ENCODE peak calls at places on chromosomes 16 and 17, in four cellular contexts. N is A549, E is dorsolateral prefrontal cortex, S is fibroblast of villous mesenchyme. L is an unnamed sample.

GRCh38 chr17:12512712-12513355 is 152.9 kb upstream of the MYOCD start:
- DNase-seq in N (no peak), E (no peak), S (peak), L (no peak)

GRCh38 chr17:63930951-63931575 is 1.1 kb downstream of the CD79B start:
- DNase-seq in N (no peak), E (no peak), S (no peak), L (peak)

GRCh38 chr16:30473231-30474061 is 904 bp downstream of the ITGAL start:
- DNase-seq in N (no peak), E (no peak), S (no peak), L (peak)

GRCh38 chr17:63246344-63246743 is 199.8 kb downstream of the CYB561 start:
- DNase-seq in N (no peak), E (no peak), S (peak), L (no peak)

GRCh38 chr17:68489919-68490318 is 22.3 kb upstream of the PRKAR1A start:
- DNase-seq in N (no peak), E (no peak), S (no peak), L (no peak)

GRCh38 chr17:76076100-76076764 is 1.7 kb downstream of the GALR2 start:
- DNase-seq in N (no peak), E (no peak), S (no peak), L (no peak)

GRCh38 chr17:49573510-49574282 is 2.0 kb upstream of the NXPH3 start:
- DNase-seq in N (no peak), E (no peak), S (no peak), L (no peak)

GRCh38 chr17:8412089-8412488 is 14.5 kb upstream of the RNF222 start:
- DNase-seq in N (no peak), E (no peak), S (no peak), L (no peak)

GRCh38 chr16:29864205-29864604 is 1.2 kb upstream of the CDIPT start:
- DNase-seq in N (no peak), E (no peak), S (no peak), L (no peak)

GRCh38 chr17:17780941-17781590 is 55.7 kb downstream of the SREBF1 start:
- DNase-seq in N (peak), E (no peak), S (peak), L (no peak)

GRCh38 chr16:71883193-71883848 is 661 bp downstream of the ZNF821 start:
- DNase-seq in N (peak), E (no peak), S (no peak), L (peak)

GRCh38 chr17:58331815-58332719 is 3.5 kb upstream of the TSPOAP1 start:
- DNase-seq in N (no peak), E (no peak), S (no peak), L (peak)

GRCh38 chr16:84086357-84086756 is 30.4 kb downstream of the MBTPS1 start:
- DNase-seq in N (no peak), E (no peak), S (no peak), L (no peak)
- TF ChIP-seq CTCF in N (no peak), E (no peak), S (no peak), L (no peak)

GRCh38 chr16:88930716-88931115 is 46.3 kb downstream of the CBFA2T3 start:
- DNase-seq in N (no peak), E (no peak), S (no peak), L (no peak)
- TF ChIP-seq CTCF in N (no peak), E (no peak), S (no peak), L (no peak)

GRCh38 chr16:1012722-1013592 is 31.4 kb downstream of the SOX8 start:
- DNase-seq in N (no peak), E (no peak), S (no peak), L (no peak)
- TF ChIP-seq CTCF in N (no peak), E (no peak), S (no peak), L (no peak)

GRCh38 chr16:78242231-78242630 is 142.8 kb downstream of the WWOX start:
- DNase-seq in N (no peak), E (no peak), S (no peak), L (no peak)
- TF ChIP-seq CTCF in N (no peak), E (no peak), S (no peak), L (no peak)

GRCh38 chr16:19680972-19681371 is 37.1 kb downstream of the KNOP1 start:
- DNase-seq in N (no peak), E (no peak), S (no peak), L (no peak)
- TF ChIP-seq CTCF in N (no peak), E (no peak), S (peak), L (no peak)

DNA sequence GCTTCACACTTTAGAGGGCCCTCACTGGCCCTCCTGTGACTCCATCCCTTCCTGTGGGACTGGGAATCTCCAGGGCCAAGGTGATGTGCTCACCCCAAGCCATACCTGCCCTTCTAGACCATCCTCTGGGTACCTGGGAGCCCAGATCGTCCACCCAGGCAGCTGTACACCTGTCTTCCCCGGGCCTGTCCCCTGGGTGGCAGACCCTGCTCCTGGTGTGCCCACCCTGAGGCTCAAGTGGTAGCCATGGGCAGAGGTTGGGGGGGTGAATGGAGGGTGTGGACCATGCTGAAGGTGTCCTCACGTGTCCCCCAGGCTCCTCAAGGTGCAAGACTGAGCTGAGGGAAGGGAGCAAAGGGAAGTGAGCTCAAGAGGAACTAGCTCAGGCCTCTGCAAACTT is 9.3 kb downstream of the CLEC10A start:
- DNase-seq in N (no peak), E (no peak), S (no peak), L (no peak)
- TF ChIP-seq CTCF in N (no peak), E (no peak), S (no peak), L (no peak)

GRCh38 chr16:5487728-5488127 is 390.1 kb upstream of the EEF2KMT start:
- DNase-seq in N (no peak), E (no peak), S (no peak), L (no peak)
- TF ChIP-seq CTCF in N (no peak), E (no peak), S (no peak), L (no peak)

DNA sequence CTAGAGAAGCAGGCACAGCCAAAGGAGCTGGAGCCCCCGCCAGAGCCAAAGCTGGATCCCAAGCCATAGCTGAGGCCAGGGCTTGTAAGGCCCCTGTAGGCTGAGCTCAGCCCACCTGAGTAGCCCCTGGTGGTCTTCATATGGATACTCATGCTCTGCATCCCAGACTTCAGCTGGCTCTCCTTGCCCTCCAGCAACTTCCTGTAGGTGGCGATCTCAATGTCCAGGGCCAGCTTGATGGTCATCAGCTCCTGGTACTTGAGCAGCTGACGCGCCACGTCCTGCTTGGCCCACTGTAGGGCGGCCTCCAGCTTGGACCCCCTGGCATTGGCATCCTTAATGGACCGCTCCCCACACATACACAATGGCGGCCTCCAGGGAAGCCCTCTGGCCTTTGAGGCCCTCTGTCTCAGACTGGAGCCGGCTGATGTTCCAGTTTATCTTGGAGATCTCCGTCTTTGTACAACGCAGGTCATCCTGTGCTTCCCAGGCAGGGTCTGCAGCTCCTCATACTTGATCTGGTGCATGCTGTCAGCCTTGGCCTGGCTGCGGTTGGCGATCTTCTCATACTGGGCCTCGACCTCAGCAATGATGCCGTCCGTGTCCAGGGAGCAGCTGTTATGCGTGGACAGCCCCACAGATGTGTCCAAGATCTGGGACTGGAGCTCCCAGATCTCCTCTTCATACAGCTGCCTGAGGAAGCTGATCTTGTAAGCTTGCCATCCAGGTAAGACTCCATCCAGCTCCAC is 28.9 kb downstream of the IKZF3 start:
- DNase-seq in N (no peak), E (no peak), S (no peak), L (no peak)
- TF ChIP-seq CTCF in N (no peak), E (no peak), S (no peak), L (no peak)

L was measured in B cell.